ENCODE peak calls at places on chromosomes 6 and 20, in five cellular contexts. One of them, this sample, is unnamed.

GRCh38 chr6:15346315-15346714 is 100.4 kb downstream of the JARID2 start:
- DNase-seq in iris pigment epithelial cell: no peak
- DNase-seq in NCI-H2081: no peak
- DNase-seq in neuronal stem cell: no peak
- DNase-seq in astrocyte of the hippocampus: no peak
- DNase-seq in this sample: no peak

GRCh38 chr6:144294016-144294415 is 8.9 kb downstream of the UTRN start:
- DNase-seq in iris pigment epithelial cell: peak
- DNase-seq in NCI-H2081: no peak
- DNase-seq in neuronal stem cell: no peak
- DNase-seq in astrocyte of the hippocampus: peak
- DNase-seq in this sample: peak

GRCh38 chr20:33006776-33007375 is 628 bp upstream of the BPIFB2 start:
- DNase-seq in iris pigment epithelial cell: no peak
- DNase-seq in NCI-H2081: no peak
- DNase-seq in neuronal stem cell: no peak
- DNase-seq in astrocyte of the hippocampus: no peak
- DNase-seq in this sample: no peak

GRCh38 chr20:1987826-1988225 is 6.0 kb downstream of the PDYN start:
- DNase-seq in iris pigment epithelial cell: no peak
- DNase-seq in NCI-H2081: no peak
- DNase-seq in neuronal stem cell: no peak
- DNase-seq in astrocyte of the hippocampus: peak
- DNase-seq in this sample: peak

GRCh38 chr20:1939270-1939595 is 44.0 kb downstream of the SIRPA start:
- DNase-seq in iris pigment epithelial cell: no peak
- DNase-seq in NCI-H2081: no peak
- DNase-seq in neuronal stem cell: no peak
- DNase-seq in astrocyte of the hippocampus: no peak
- DNase-seq in this sample: no peak

GRCh38 chr6:165511807-165512206 is 151.2 kb downstream of the PDE10A start:
- DNase-seq in iris pigment epithelial cell: no peak
- DNase-seq in NCI-H2081: no peak
- DNase-seq in neuronal stem cell: no peak
- DNase-seq in astrocyte of the hippocampus: no peak
- DNase-seq in this sample: no peak

GRCh38 chr6:1620504-1621327 is 11.0 kb downstream of the FOXC1 start:
- DNase-seq in iris pigment epithelial cell: no peak
- DNase-seq in NCI-H2081: no peak
- DNase-seq in neuronal stem cell: no peak
- DNase-seq in astrocyte of the hippocampus: no peak
- DNase-seq in this sample: no peak

GRCh38 chr6:112205521-112206458 is 48.6 kb downstream of the LAMA4 start:
- DNase-seq in iris pigment epithelial cell: peak
- DNase-seq in NCI-H2081: no peak
- DNase-seq in neuronal stem cell: no peak
- DNase-seq in astrocyte of the hippocampus: peak
- DNase-seq in this sample: peak

GRCh38 chr6:127879685-127880084 is 21.2 kb downstream of the THEMIS start:
- DNase-seq in iris pigment epithelial cell: peak
- DNase-seq in NCI-H2081: no peak
- DNase-seq in neuronal stem cell: peak
- DNase-seq in astrocyte of the hippocampus: peak
- DNase-seq in this sample: peak

GRCh38 chr20:17911927-17912326 is 56.7 kb downstream of the SNX5 start:
- DNase-seq in iris pigment epithelial cell: no peak
- DNase-seq in NCI-H2081: no peak
- DNase-seq in neuronal stem cell: no peak
- DNase-seq in astrocyte of the hippocampus: no peak
- DNase-seq in this sample: no peak

GRCh38 chr6:1627884-1628550 is 18.3 kb downstream of the FOXC1 start:
- DNase-seq in iris pigment epithelial cell: peak
- DNase-seq in NCI-H2081: no peak
- DNase-seq in neuronal stem cell: no peak
- DNase-seq in astrocyte of the hippocampus: no peak
- DNase-seq in this sample: no peak

GRCh38 chr6:137705166-137706064 is 161.6 kb upstream of the TNFAIP3 start:
- DNase-seq in iris pigment epithelial cell: peak
- DNase-seq in NCI-H2081: peak
- DNase-seq in neuronal stem cell: peak
- DNase-seq in astrocyte of the hippocampus: peak
- DNase-seq in this sample: peak

GRCh38 chr6:131258010-131258652 is 122.9 kb downstream of the AKAP7 start:
- DNase-seq in iris pigment epithelial cell: no peak
- DNase-seq in NCI-H2081: no peak
- DNase-seq in neuronal stem cell: no peak
- DNase-seq in astrocyte of the hippocampus: no peak
- DNase-seq in this sample: no peak